ENCODE peak calls at places on chromosome 20, in ten cellular contexts. One of them, this sample, is unnamed.

GRCh38 chr20:61419010-61419409 is 166.9 kb downstream of the CDH4 start:
- DNase-seq in activated naive CD4-positive, alpha-beta T cell treated with anti-CD3 and anti-CD28 coated beads, Interleukin-2, amount 50 U/mL, for 72 hours: no peak
- DNase-seq in fibroblast of mammary gland: no peak
- DNase-seq in NCI-H460: no peak
- DNase-seq in ELF-1: no peak
- DNase-seq in A172: no peak
- DNase-seq in brain microvascular endothelial cell: no peak
- DNase-seq in T1000: no peak
- DNase-seq in mucosa of gallbladder: no peak
- DNase-seq in GM13977: no peak
- DNase-seq in this sample: no peak

GRCh38 chr20:10541668-10542411 is 106.7 kb downstream of the SLX4IP start:
- DNase-seq in activated naive CD4-positive, alpha-beta T cell treated with anti-CD3 and anti-CD28 coated beads, Interleukin-2, amount 50 U/mL, for 72 hours: no peak
- DNase-seq in fibroblast of mammary gland: no peak
- DNase-seq in NCI-H460: no peak
- DNase-seq in ELF-1: no peak
- DNase-seq in A172: no peak
- DNase-seq in brain microvascular endothelial cell: no peak
- DNase-seq in T1000: no peak
- DNase-seq in mucosa of gallbladder: no peak
- DNase-seq in GM13977: no peak
- DNase-seq in this sample: no peak

GRCh38 chr20:35008411-35009342 is 53.0 kb downstream of the MYH7B start:
- DNase-seq in activated naive CD4-positive, alpha-beta T cell treated with anti-CD3 and anti-CD28 coated beads, Interleukin-2, amount 50 U/mL, for 72 hours: peak
- DNase-seq in fibroblast of mammary gland: peak
- DNase-seq in NCI-H460: no peak
- DNase-seq in ELF-1: no peak
- DNase-seq in A172: no peak
- DNase-seq in brain microvascular endothelial cell: no peak
- DNase-seq in T1000: no peak
- DNase-seq in mucosa of gallbladder: no peak
- DNase-seq in GM13977: no peak
- DNase-seq in this sample: no peak

GRCh38 chr20:52103911-52104545 is 87.6 kb downstream of the ZFP64 start:
- DNase-seq in activated naive CD4-positive, alpha-beta T cell treated with anti-CD3 and anti-CD28 coated beads, Interleukin-2, amount 50 U/mL, for 72 hours: no peak
- DNase-seq in fibroblast of mammary gland: peak
- DNase-seq in NCI-H460: no peak
- DNase-seq in ELF-1: peak
- DNase-seq in A172: no peak
- DNase-seq in brain microvascular endothelial cell: peak
- DNase-seq in T1000: peak
- DNase-seq in mucosa of gallbladder: no peak
- DNase-seq in GM13977: no peak
- DNase-seq in this sample: peak

GRCh38 chr20:12966468-12967085 is 42.2 kb upstream of the SPTLC3 start:
- DNase-seq in activated naive CD4-positive, alpha-beta T cell treated with anti-CD3 and anti-CD28 coated beads, Interleukin-2, amount 50 U/mL, for 72 hours: no peak
- DNase-seq in fibroblast of mammary gland: peak
- DNase-seq in NCI-H460: peak
- DNase-seq in ELF-1: no peak
- DNase-seq in A172: peak
- DNase-seq in brain microvascular endothelial cell: peak
- DNase-seq in T1000: no peak
- DNase-seq in mucosa of gallbladder: no peak
- DNase-seq in GM13977: no peak
- DNase-seq in this sample: no peak

GRCh38 chr20:48797275-48797825 is 30.4 kb downstream of the PREX1 start:
- DNase-seq in activated naive CD4-positive, alpha-beta T cell treated with anti-CD3 and anti-CD28 coated beads, Interleukin-2, amount 50 U/mL, for 72 hours: no peak
- DNase-seq in fibroblast of mammary gland: no peak
- DNase-seq in NCI-H460: no peak
- DNase-seq in ELF-1: no peak
- DNase-seq in A172: no peak
- DNase-seq in brain microvascular endothelial cell: no peak
- DNase-seq in T1000: no peak
- DNase-seq in mucosa of gallbladder: peak
- DNase-seq in GM13977: no peak
- DNase-seq in this sample: no peak

GRCh38 chr20:50588034-50588736 is 78.0 kb downstream of the PTPN1 start:
- DNase-seq in activated naive CD4-positive, alpha-beta T cell treated with anti-CD3 and anti-CD28 coated beads, Interleukin-2, amount 50 U/mL, for 72 hours: peak
- DNase-seq in fibroblast of mammary gland: peak
- DNase-seq in NCI-H460: peak
- DNase-seq in ELF-1: peak
- DNase-seq in A172: peak
- DNase-seq in brain microvascular endothelial cell: peak
- DNase-seq in T1000: peak
- DNase-seq in mucosa of gallbladder: peak
- DNase-seq in GM13977: peak
- DNase-seq in this sample: peak

GRCh38 chr20:57433658-57434389 is 42.6 kb downstream of the RBM38 start:
- DNase-seq in activated naive CD4-positive, alpha-beta T cell treated with anti-CD3 and anti-CD28 coated beads, Interleukin-2, amount 50 U/mL, for 72 hours: no peak
- DNase-seq in fibroblast of mammary gland: no peak
- DNase-seq in NCI-H460: no peak
- DNase-seq in ELF-1: peak
- DNase-seq in A172: no peak
- DNase-seq in brain microvascular endothelial cell: no peak
- DNase-seq in T1000: no peak
- DNase-seq in mucosa of gallbladder: no peak
- DNase-seq in GM13977: peak
- DNase-seq in this sample: no peak

GRCh38 chr20:3889489-3890409 is 562 bp downstream of the PANK2 start:
- DNase-seq in activated naive CD4-positive, alpha-beta T cell treated with anti-CD3 and anti-CD28 coated beads, Interleukin-2, amount 50 U/mL, for 72 hours: peak
- DNase-seq in fibroblast of mammary gland: no peak
- DNase-seq in NCI-H460: no peak
- DNase-seq in ELF-1: no peak
- DNase-seq in A172: peak
- DNase-seq in brain microvascular endothelial cell: no peak
- DNase-seq in T1000: no peak
- DNase-seq in mucosa of gallbladder: peak
- DNase-seq in GM13977: peak
- DNase-seq in this sample: no peak

GRCh38 chr20:43849496-43850197 is 65.0 kb upstream of the TOX2 start:
- DNase-seq in activated naive CD4-positive, alpha-beta T cell treated with anti-CD3 and anti-CD28 coated beads, Interleukin-2, amount 50 U/mL, for 72 hours: no peak
- DNase-seq in fibroblast of mammary gland: peak
- DNase-seq in NCI-H460: peak
- DNase-seq in ELF-1: no peak
- DNase-seq in A172: peak
- DNase-seq in brain microvascular endothelial cell: peak
- DNase-seq in T1000: peak
- DNase-seq in mucosa of gallbladder: peak
- DNase-seq in GM13977: no peak
- DNase-seq in this sample: peak

GRCh38 chr20:63441136-63441776 is 31.2 kb downstream of the KCNQ2 start:
- DNase-seq in activated naive CD4-positive, alpha-beta T cell treated with anti-CD3 and anti-CD28 coated beads, Interleukin-2, amount 50 U/mL, for 72 hours: peak
- DNase-seq in fibroblast of mammary gland: no peak
- DNase-seq in NCI-H460: no peak
- DNase-seq in ELF-1: no peak
- DNase-seq in A172: peak
- DNase-seq in brain microvascular endothelial cell: no peak
- DNase-seq in T1000: no peak
- DNase-seq in mucosa of gallbladder: no peak
- DNase-seq in GM13977: peak
- DNase-seq in this sample: no peak

GRCh38 chr20:41231850-41232249 is 85.7 kb downstream of the ZHX3 start:
- DNase-seq in activated naive CD4-positive, alpha-beta T cell treated with anti-CD3 and anti-CD28 coated beads, Interleukin-2, amount 50 U/mL, for 72 hours: no peak
- DNase-seq in fibroblast of mammary gland: no peak
- DNase-seq in NCI-H460: no peak
- DNase-seq in ELF-1: no peak
- DNase-seq in A172: no peak
- DNase-seq in brain microvascular endothelial cell: no peak
- DNase-seq in T1000: no peak
- DNase-seq in mucosa of gallbladder: no peak
- DNase-seq in GM13977: no peak
- DNase-seq in this sample: no peak

GRCh38 chr20:50369225-50370035 is 140.8 kb upstream of the PTPN1 start:
- DNase-seq in activated naive CD4-positive, alpha-beta T cell treated with anti-CD3 and anti-CD28 coated beads, Interleukin-2, amount 50 U/mL, for 72 hours: no peak
- DNase-seq in fibroblast of mammary gland: no peak
- DNase-seq in NCI-H460: no peak
- DNase-seq in ELF-1: no peak
- DNase-seq in A172: no peak
- DNase-seq in brain microvascular endothelial cell: no peak
- DNase-seq in T1000: no peak
- DNase-seq in mucosa of gallbladder: peak
- DNase-seq in GM13977: no peak
- DNase-seq in this sample: no peak

GRCh38 chr20:63518351-63518861 is 2.2 kb upstream of the PPDPF start:
- DNase-seq in activated naive CD4-positive, alpha-beta T cell treated with anti-CD3 and anti-CD28 coated beads, Interleukin-2, amount 50 U/mL, for 72 hours: no peak
- DNase-seq in fibroblast of mammary gland: no peak
- DNase-seq in NCI-H460: no peak
- DNase-seq in ELF-1: peak
- DNase-seq in A172: no peak
- DNase-seq in brain microvascular endothelial cell: no peak
- DNase-seq in T1000: no peak
- DNase-seq in mucosa of gallbladder: no peak
- DNase-seq in GM13977: no peak
- DNase-seq in this sample: no peak

GRCh38 chr20:434661-435419 is 26.7 kb downstream of the RBCK1 start:
- DNase-seq in activated naive CD4-positive, alpha-beta T cell treated with anti-CD3 and anti-CD28 coated beads, Interleukin-2, amount 50 U/mL, for 72 hours: no peak
- DNase-seq in fibroblast of mammary gland: no peak
- DNase-seq in NCI-H460: no peak
- DNase-seq in ELF-1: no peak
- DNase-seq in A172: no peak
- DNase-seq in brain microvascular endothelial cell: no peak
- DNase-seq in T1000: no peak
- DNase-seq in mucosa of gallbladder: no peak
- DNase-seq in GM13977: no peak
- DNase-seq in this sample: no peak

GRCh38 chr20:32841174-32841573 is 17.5 kb upstream of the EFCAB8 start:
- DNase-seq in activated naive CD4-positive, alpha-beta T cell treated with anti-CD3 and anti-CD28 coated beads, Interleukin-2, amount 50 U/mL, for 72 hours: no peak
- DNase-seq in fibroblast of mammary gland: no peak
- DNase-seq in NCI-H460: no peak
- DNase-seq in ELF-1: no peak
- DNase-seq in A172: no peak
- DNase-seq in brain microvascular endothelial cell: no peak
- DNase-seq in T1000: no peak
- DNase-seq in mucosa of gallbladder: no peak
- DNase-seq in GM13977: no peak
- DNase-seq in this sample: no peak

GRCh38 chr20:58709703-58710039 is 17.1 kb downstream of the NPEPL1 start:
- DNase-seq in activated naive CD4-positive, alpha-beta T cell treated with anti-CD3 and anti-CD28 coated beads, Interleukin-2, amount 50 U/mL, for 72 hours: no peak
- DNase-seq in fibroblast of mammary gland: no peak
- DNase-seq in NCI-H460: no peak
- DNase-seq in ELF-1: no peak
- DNase-seq in A172: no peak
- DNase-seq in brain microvascular endothelial cell: no peak
- DNase-seq in T1000: no peak
- DNase-seq in mucosa of gallbladder: peak
- DNase-seq in GM13977: no peak
- DNase-seq in this sample: no peak

GRCh38 chr20:23568320-23569011 is at the start of gene CST9L:
- DNase-seq in activated naive CD4-positive, alpha-beta T cell treated with anti-CD3 and anti-CD28 coated beads, Interleukin-2, amount 50 U/mL, for 72 hours: no peak
- DNase-seq in fibroblast of mammary gland: no peak
- DNase-seq in NCI-H460: no peak
- DNase-seq in ELF-1: peak
- DNase-seq in A172: no peak
- DNase-seq in brain microvascular endothelial cell: no peak
- DNase-seq in T1000: no peak
- DNase-seq in mucosa of gallbladder: no peak
- DNase-seq in GM13977: no peak
- DNase-seq in this sample: no peak

GRCh38 chr20:48454721-48455490 is 372.9 kb downstream of the PREX1 start:
- DNase-seq in activated naive CD4-positive, alpha-beta T cell treated with anti-CD3 and anti-CD28 coated beads, Interleukin-2, amount 50 U/mL, for 72 hours: no peak
- DNase-seq in fibroblast of mammary gland: no peak
- DNase-seq in NCI-H460: no peak
- DNase-seq in ELF-1: no peak
- DNase-seq in A172: no peak
- DNase-seq in brain microvascular endothelial cell: no peak
- DNase-seq in T1000: no peak
- DNase-seq in mucosa of gallbladder: no peak
- DNase-seq in GM13977: no peak
- DNase-seq in this sample: no peak

GRCh38 chr20:62244644-62245108 is 6.4 kb downstream of the OSBPL2 start:
- DNase-seq in activated naive CD4-positive, alpha-beta T cell treated with anti-CD3 and anti-CD28 coated beads, Interleukin-2, amount 50 U/mL, for 72 hours: no peak
- DNase-seq in fibroblast of mammary gland: no peak
- DNase-seq in NCI-H460: no peak
- DNase-seq in ELF-1: no peak
- DNase-seq in A172: no peak
- DNase-seq in brain microvascular endothelial cell: no peak
- DNase-seq in T1000: no peak
- DNase-seq in mucosa of gallbladder: peak
- DNase-seq in GM13977: no peak
- DNase-seq in this sample: no peak

GRCh38 chr20:4234128-4234527 is 218.8 kb upstream of the RNF24 start:
- DNase-seq in activated naive CD4-positive, alpha-beta T cell treated with anti-CD3 and anti-CD28 coated beads, Interleukin-2, amount 50 U/mL, for 72 hours: no peak
- DNase-seq in fibroblast of mammary gland: peak
- DNase-seq in NCI-H460: no peak
- DNase-seq in ELF-1: no peak
- DNase-seq in A172: peak
- DNase-seq in brain microvascular endothelial cell: peak
- DNase-seq in T1000: no peak
- DNase-seq in mucosa of gallbladder: no peak
- DNase-seq in GM13977: no peak
- DNase-seq in this sample: no peak

GRCh38 chr20:24765316-24766142 is 183.5 kb upstream of the CST7 start:
- DNase-seq in activated naive CD4-positive, alpha-beta T cell treated with anti-CD3 and anti-CD28 coated beads, Interleukin-2, amount 50 U/mL, for 72 hours: no peak
- DNase-seq in fibroblast of mammary gland: no peak
- DNase-seq in NCI-H460: no peak
- DNase-seq in ELF-1: no peak
- DNase-seq in A172: no peak
- DNase-seq in brain microvascular endothelial cell: no peak
- DNase-seq in T1000: no peak
- DNase-seq in mucosa of gallbladder: no peak
- DNase-seq in GM13977: no peak
- DNase-seq in this sample: no peak

GRCh38 chr20:35363190-35363589 is 48.6 kb downstream of the UQCC1 start:
- DNase-seq in activated naive CD4-positive, alpha-beta T cell treated with anti-CD3 and anti-CD28 coated beads, Interleukin-2, amount 50 U/mL, for 72 hours: no peak
- DNase-seq in fibroblast of mammary gland: no peak
- DNase-seq in NCI-H460: no peak
- DNase-seq in ELF-1: no peak
- DNase-seq in A172: peak
- DNase-seq in brain microvascular endothelial cell: peak
- DNase-seq in T1000: no peak
- DNase-seq in mucosa of gallbladder: no peak
- DNase-seq in GM13977: no peak
- DNase-seq in this sample: no peak

GRCh38 chr20:8693709-8694108 is 375.2 kb upstream of the PLCB4 start:
- DNase-seq in activated naive CD4-positive, alpha-beta T cell treated with anti-CD3 and anti-CD28 coated beads, Interleukin-2, amount 50 U/mL, for 72 hours: no peak
- DNase-seq in fibroblast of mammary gland: peak
- DNase-seq in NCI-H460: no peak
- DNase-seq in ELF-1: no peak
- DNase-seq in A172: no peak
- DNase-seq in brain microvascular endothelial cell: peak
- DNase-seq in T1000: peak
- DNase-seq in mucosa of gallbladder: no peak
- DNase-seq in GM13977: no peak
- DNase-seq in this sample: no peak

GRCh38 chr20:25244976-25245375 is 2.9 kb upstream of the PYGB start:
- DNase-seq in activated naive CD4-positive, alpha-beta T cell treated with anti-CD3 and anti-CD28 coated beads, Interleukin-2, amount 50 U/mL, for 72 hours: no peak
- DNase-seq in fibroblast of mammary gland: no peak
- DNase-seq in NCI-H460: no peak
- DNase-seq in ELF-1: no peak
- DNase-seq in A172: no peak
- DNase-seq in brain microvascular endothelial cell: no peak
- DNase-seq in T1000: no peak
- DNase-seq in mucosa of gallbladder: no peak
- DNase-seq in GM13977: no peak
- DNase-seq in this sample: no peak

GRCh38 chr20:19275630-19276071 is 63.2 kb downstream of the SLC24A3 start:
- DNase-seq in activated naive CD4-positive, alpha-beta T cell treated with anti-CD3 and anti-CD28 coated beads, Interleukin-2, amount 50 U/mL, for 72 hours: no peak
- DNase-seq in fibroblast of mammary gland: peak
- DNase-seq in NCI-H460: no peak
- DNase-seq in ELF-1: no peak
- DNase-seq in A172: no peak
- DNase-seq in brain microvascular endothelial cell: no peak
- DNase-seq in T1000: no peak
- DNase-seq in mucosa of gallbladder: peak
- DNase-seq in GM13977: no peak
- DNase-seq in this sample: no peak

GRCh38 chr20:44651507-44652373 is at the start of gene ADA:
- DNase-seq in activated naive CD4-positive, alpha-beta T cell treated with anti-CD3 and anti-CD28 coated beads, Interleukin-2, amount 50 U/mL, for 72 hours: peak
- DNase-seq in fibroblast of mammary gland: peak
- DNase-seq in NCI-H460: no peak
- DNase-seq in ELF-1: peak
- DNase-seq in A172: peak
- DNase-seq in brain microvascular endothelial cell: peak
- DNase-seq in T1000: no peak
- DNase-seq in mucosa of gallbladder: peak
- DNase-seq in GM13977: peak
- DNase-seq in this sample: peak

GRCh38 chr20:41394931-41395668 is 28.5 kb upstream of the EMILIN3 start:
- DNase-seq in activated naive CD4-positive, alpha-beta T cell treated with anti-CD3 and anti-CD28 coated beads, Interleukin-2, amount 50 U/mL, for 72 hours: no peak
- DNase-seq in fibroblast of mammary gland: no peak
- DNase-seq in NCI-H460: no peak
- DNase-seq in ELF-1: no peak
- DNase-seq in A172: no peak
- DNase-seq in brain microvascular endothelial cell: no peak
- DNase-seq in T1000: no peak
- DNase-seq in mucosa of gallbladder: no peak
- DNase-seq in GM13977: no peak
- DNase-seq in this sample: no peak

This sample was measured in H54.